ENCODE peak calls at places on chromosomes 13 and 19, in seven cellular contexts. One of them, this sample, is unnamed.

GRCh38 chr13:37715606-37716015 is 117.0 kb upstream of the POSTN start:
- DNase-seq in spleen: no peak
- DNase-seq in SK-N-SH: no peak
- DNase-seq in fibroblast of lung: peak; percentile 92
- DNase-seq in breast epithelium: no peak
- DNase-seq in neuronal stem cell: no peak
- DNase-seq in body of pancreas: no peak
- DNase-seq in this sample: no peak

GRCh38 chr13:39607876-39608275 is 4.9 kb upstream of the LHFPL6 start:
- DNase-seq in breast epithelium: no peak
- DNase-seq in SK-N-SH: no peak
- DNase-seq in fibroblast of lung: no peak
- DNase-seq in body of pancreas: no peak
- DNase-seq in spleen: no peak
- DNase-seq in neuronal stem cell: no peak
- DNase-seq in this sample: no peak

GRCh38 chr13:37194428-37194861 is 89.0 kb upstream of the CSNK1A1L start:
- DNase-seq in spleen: no peak
- DNase-seq in fibroblast of lung: peak; percentile 92
- DNase-seq in neuronal stem cell: no peak
- DNase-seq in body of pancreas: no peak
- DNase-seq in SK-N-SH: no peak
- DNase-seq in breast epithelium: no peak
- DNase-seq in this sample: no peak

GRCh38 chr19:19464339-19465098 is 50.8 kb downstream of the TSSK6 start:
- DNase-seq in breast epithelium: no peak
- DNase-seq in spleen: no peak
- DNase-seq in fibroblast of lung: peak; percentile 73
- DNase-seq in neuronal stem cell: peak; percentile 57
- DNase-seq in SK-N-SH: no peak
- DNase-seq in body of pancreas: peak; percentile 65
- DNase-seq in this sample: peak; percentile 32

GRCh38 chr13:28754698-28755545 is 36.2 kb upstream of the SLC46A3 start:
- DNase-seq in body of pancreas: no peak
- DNase-seq in spleen: peak; percentile 77
- DNase-seq in fibroblast of lung: no peak
- DNase-seq in SK-N-SH: peak; percentile 38
- DNase-seq in neuronal stem cell: no peak
- DNase-seq in breast epithelium: no peak
- DNase-seq in this sample: no peak

GRCh38 chr19:2154587-2155075 is 3.3 kb upstream of the AP3D1 start:
- DNase-seq in SK-N-SH: no peak
- DNase-seq in fibroblast of lung: peak; percentile 76
- DNase-seq in breast epithelium: peak; percentile 61
- DNase-seq in body of pancreas: no peak
- DNase-seq in neuronal stem cell: no peak
- DNase-seq in spleen: no peak
- DNase-seq in this sample: no peak

GRCh38 chr13:111315347-111315995 is 5.0 kb upstream of the TEX29 start:
- DNase-seq in SK-N-SH: no peak
- DNase-seq in neuronal stem cell: no peak
- DNase-seq in breast epithelium: no peak
- DNase-seq in fibroblast of lung: no peak
- DNase-seq in body of pancreas: no peak
- DNase-seq in spleen: no peak
- DNase-seq in this sample: no peak

GRCh38 chr13:25329706-25330105 is 28.3 kb downstream of the NUP58 start:
- DNase-seq in fibroblast of lung: peak; percentile 35
- DNase-seq in neuronal stem cell: no peak
- DNase-seq in SK-N-SH: no peak
- DNase-seq in body of pancreas: no peak
- DNase-seq in spleen: no peak
- DNase-seq in breast epithelium: no peak
- DNase-seq in this sample: no peak

GRCh38 chr19:46859637-46860124 is 1.1 kb upstream of the ARHGAP35 start:
- DNase-seq in body of pancreas: peak; percentile 68
- DNase-seq in SK-N-SH: peak; percentile 58
- DNase-seq in fibroblast of lung: no peak
- DNase-seq in breast epithelium: no peak
- DNase-seq in neuronal stem cell: no peak
- DNase-seq in spleen: no peak
- DNase-seq in this sample: peak; percentile 70

GRCh38 chr19:16376649-16377048 is 52.0 kb downstream of the KLF2 start:
- DNase-seq in fibroblast of lung: no peak
- DNase-seq in SK-N-SH: peak; percentile 59
- DNase-seq in body of pancreas: no peak
- DNase-seq in spleen: peak; percentile 83
- DNase-seq in neuronal stem cell: no peak
- DNase-seq in breast epithelium: no peak
- DNase-seq in this sample: no peak

GRCh38 chr19:6744381-6745288 is 5.2 kb downstream of the TRIP10 start:
- DNase-seq in neuronal stem cell: no peak
- DNase-seq in fibroblast of lung: peak; percentile 85
- DNase-seq in body of pancreas: peak; percentile 75
- DNase-seq in SK-N-SH: no peak
- DNase-seq in spleen: no peak
- DNase-seq in breast epithelium: peak; percentile 80
- DNase-seq in this sample: peak; percentile 81

GRCh38 chr13:32205426-32206096 is 109.6 kb downstream of the ZAR1L start:
- DNase-seq in body of pancreas: no peak
- DNase-seq in breast epithelium: no peak
- DNase-seq in spleen: no peak
- DNase-seq in SK-N-SH: peak; percentile 23
- DNase-seq in neuronal stem cell: no peak
- DNase-seq in fibroblast of lung: no peak
- DNase-seq in this sample: no peak

GRCh38 chr13:28744091-28744536 is 25.3 kb upstream of the SLC46A3 start:
- DNase-seq in spleen: no peak
- DNase-seq in breast epithelium: no peak
- DNase-seq in neuronal stem cell: no peak
- DNase-seq in SK-N-SH: no peak
- DNase-seq in fibroblast of lung: peak; percentile 55
- DNase-seq in body of pancreas: no peak
- DNase-seq in this sample: no peak

GRCh38 chr19:41449079-41449864 is 6.3 kb downstream of the ERICH4 start:
- DNase-seq in SK-N-SH: peak; percentile 89
- DNase-seq in neuronal stem cell: peak; percentile 79
- DNase-seq in spleen: peak; percentile 92
- DNase-seq in fibroblast of lung: peak; percentile 44
- DNase-seq in body of pancreas: peak; percentile 71
- DNase-seq in breast epithelium: peak; percentile 70
- DNase-seq in this sample: peak; percentile 81

GRCh38 chr19:31349160-31349881 is at the start of gene TSHZ3:
- DNase-seq in breast epithelium: no peak
- DNase-seq in SK-N-SH: peak; percentile 89
- DNase-seq in neuronal stem cell: no peak
- DNase-seq in body of pancreas: peak; percentile 50
- DNase-seq in spleen: peak; percentile 91
- DNase-seq in fibroblast of lung: peak; percentile 87
- DNase-seq in this sample: peak; percentile 77

GRCh38 chr13:112116187-112116950 is 49.4 kb downstream of the SOX1 start:
- DNase-seq in neuronal stem cell: no peak
- DNase-seq in fibroblast of lung: no peak
- DNase-seq in SK-N-SH: no peak
- DNase-seq in spleen: peak; percentile 47
- DNase-seq in breast epithelium: no peak
- DNase-seq in body of pancreas: no peak
- DNase-seq in this sample: no peak

GRCh38 chr13:62512194-62513141 is 1096.8 kb upstream of the PCDH20 start:
- DNase-seq in body of pancreas: peak; percentile 62
- DNase-seq in SK-N-SH: peak; percentile 23
- DNase-seq in fibroblast of lung: peak; percentile 1
- DNase-seq in neuronal stem cell: peak; percentile 30
- DNase-seq in spleen: no peak
- DNase-seq in breast epithelium: no peak
- DNase-seq in this sample: no peak

GRCh38 chr19:57560049-57560491 is 407 bp upstream of the ZNF550 start:
- DNase-seq in breast epithelium: peak; percentile 17
- DNase-seq in neuronal stem cell: no peak
- DNase-seq in body of pancreas: no peak
- DNase-seq in spleen: peak; percentile 68
- DNase-seq in SK-N-SH: peak; percentile 30
- DNase-seq in fibroblast of lung: peak; percentile 70
- DNase-seq in this sample: peak; percentile 41

GRCh38 chr13:31105020-31105800 is 56.5 kb downstream of the HSPH1 start:
- DNase-seq in SK-N-SH: no peak
- DNase-seq in body of pancreas: no peak
- DNase-seq in neuronal stem cell: no peak
- DNase-seq in breast epithelium: no peak
- DNase-seq in fibroblast of lung: peak; percentile 15
- DNase-seq in spleen: no peak
- DNase-seq in this sample: no peak

GRCh38 chr13:109569938-109570711 is 216.3 kb downstream of the IRS2 start:
- DNase-seq in spleen: no peak
- DNase-seq in neuronal stem cell: no peak
- DNase-seq in fibroblast of lung: no peak
- DNase-seq in SK-N-SH: no peak
- DNase-seq in body of pancreas: no peak
- DNase-seq in breast epithelium: no peak
- DNase-seq in this sample: no peak

GRCh38 chr13:29752175-29752574 is 98.2 kb downstream of the UBL3 start:
- DNase-seq in spleen: no peak
- DNase-seq in body of pancreas: no peak
- DNase-seq in SK-N-SH: no peak
- DNase-seq in breast epithelium: no peak
- DNase-seq in fibroblast of lung: no peak
- DNase-seq in neuronal stem cell: no peak
- DNase-seq in this sample: no peak

GRCh38 chr13:28716511-28716910 is 2.3 kb downstream of the SLC46A3 start:
- DNase-seq in SK-N-SH: no peak
- DNase-seq in neuronal stem cell: no peak
- DNase-seq in spleen: no peak
- DNase-seq in fibroblast of lung: peak; percentile 40
- DNase-seq in body of pancreas: peak; percentile 54
- DNase-seq in breast epithelium: peak; percentile 38
- DNase-seq in this sample: no peak

GRCh38 chr19:51809787-51810186 is 14.8 kb downstream of the FPR3 start:
- DNase-seq in fibroblast of lung: no peak
- DNase-seq in neuronal stem cell: no peak
- DNase-seq in spleen: no peak
- DNase-seq in body of pancreas: no peak
- DNase-seq in breast epithelium: no peak
- DNase-seq in SK-N-SH: no peak
- DNase-seq in this sample: no peak

GRCh38 chr19:2561895-2562294 is 86.0 kb downstream of the GADD45B start:
- DNase-seq in body of pancreas: no peak
- DNase-seq in spleen: peak; percentile 88
- DNase-seq in SK-N-SH: no peak
- DNase-seq in fibroblast of lung: no peak
- DNase-seq in breast epithelium: no peak
- DNase-seq in neuronal stem cell: no peak
- DNase-seq in this sample: peak; percentile 42

GRCh38 chr19:1252221-1252817 is 3.9 kb downstream of the MIDN start:
- DNase-seq in spleen: peak; percentile 96
- DNase-seq in breast epithelium: peak; percentile 96
- DNase-seq in body of pancreas: peak; percentile 94
- DNase-seq in fibroblast of lung: peak; percentile 96
- DNase-seq in neuronal stem cell: no peak
- DNase-seq in SK-N-SH: peak; percentile 55
- DNase-seq in this sample: peak; percentile 95

GRCh38 chr13:103386341-103386740 is 320.1 kb upstream of the SLC10A2 start:
- DNase-seq in spleen: no peak
- DNase-seq in fibroblast of lung: peak; percentile 49
- DNase-seq in breast epithelium: no peak
- DNase-seq in neuronal stem cell: no peak
- DNase-seq in body of pancreas: no peak
- DNase-seq in SK-N-SH: no peak
- DNase-seq in this sample: no peak

GRCh38 chr13:78700121-78700910 is 41.4 kb upstream of the OBI1 start:
- DNase-seq in spleen: no peak
- DNase-seq in body of pancreas: no peak
- DNase-seq in breast epithelium: no peak
- DNase-seq in SK-N-SH: peak; percentile 19
- DNase-seq in fibroblast of lung: peak; percentile 67
- DNase-seq in neuronal stem cell: no peak
- DNase-seq in this sample: no peak

GRCh38 chr13:46679369-46680180 is 117.4 kb downstream of the ESD start:
- DNase-seq in SK-N-SH: peak; percentile 64
- DNase-seq in spleen: peak; percentile 84
- DNase-seq in breast epithelium: no peak
- DNase-seq in fibroblast of lung: peak; percentile 32
- DNase-seq in body of pancreas: no peak
- DNase-seq in neuronal stem cell: no peak
- DNase-seq in this sample: no peak

GRCh38 chr13:110233682-110234280 is 73.2 kb downstream of the COL4A1 start:
- DNase-seq in fibroblast of lung: no peak
- DNase-seq in breast epithelium: no peak
- DNase-seq in body of pancreas: no peak
- DNase-seq in SK-N-SH: no peak
- DNase-seq in spleen: no peak
- DNase-seq in neuronal stem cell: no peak
- DNase-seq in this sample: no peak

DNA sequence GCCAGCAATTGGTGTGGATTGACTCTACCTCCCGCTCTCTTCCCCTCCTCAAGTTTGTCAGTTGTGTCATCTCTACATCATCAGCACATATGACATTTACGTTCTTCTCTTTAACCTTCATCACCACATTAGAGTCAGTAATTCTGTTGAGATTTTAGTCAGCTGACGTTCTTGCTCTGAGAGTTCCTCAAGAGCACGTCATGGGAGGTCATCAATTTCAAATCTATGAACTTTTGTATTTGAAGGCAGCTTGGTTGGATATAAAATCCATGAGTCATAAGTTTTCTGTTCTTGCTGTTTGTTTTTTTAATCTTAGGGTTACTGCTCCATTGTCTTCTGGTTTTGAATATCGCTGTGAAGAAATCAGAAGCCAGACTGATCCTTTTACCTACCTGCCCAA is 21.8 kb upstream of the ARGLU1 start:
- DNase-seq in body of pancreas: no peak
- DNase-seq in breast epithelium: no peak
- DNase-seq in neuronal stem cell: no peak
- DNase-seq in SK-N-SH: no peak
- DNase-seq in spleen: no peak
- DNase-seq in fibroblast of lung: peak; percentile 18
- DNase-seq in this sample: no peak
- H3K27ac ChIP-seq in body of pancreas: no peak overlapping the region
- H3K27ac ChIP-seq in breast epithelium: no peak overlapping the region
- H3K27ac ChIP-seq in neuronal stem cell: no peak overlapping the region
- H3K27ac ChIP-seq in SK-N-SH: no peak overlapping the region
- H3K27ac ChIP-seq in spleen: no peak overlapping the region
- H3K27ac ChIP-seq in fibroblast of lung: no peak overlapping the region
- H3K27ac ChIP-seq in this sample: no peak overlapping the region

GRCh38 chr19:37470216-37470615 is 1.1 kb downstream of the ZNF570 start:
- DNase-seq in body of pancreas: no peak
- DNase-seq in breast epithelium: no peak
- DNase-seq in neuronal stem cell: no peak
- DNase-seq in SK-N-SH: no peak
- DNase-seq in fibroblast of lung: no peak
- DNase-seq in spleen: no peak
- DNase-seq in this sample: no peak
- H3K4me3 ChIP-seq in body of pancreas: no peak overlapping the region
- H3K4me3 ChIP-seq in breast epithelium: peak overlapping the region; percentile 91
- H3K4me3 ChIP-seq in neuronal stem cell: peak overlapping the region; percentile 83
- H3K4me3 ChIP-seq in SK-N-SH: peak overlapping the region; percentile 91
- H3K4me3 ChIP-seq in fibroblast of lung: peak overlapping the region; percentile 80
- H3K4me3 ChIP-seq in spleen: no peak overlapping the region
- H3K4me3 ChIP-seq in this sample: no peak overlapping the region

GRCh38 chr19:34380639-34381241 is 15.7 kb downstream of the GPI start:
- DNase-seq in body of pancreas: no peak
- DNase-seq in neuronal stem cell: no peak
- DNase-seq in breast epithelium: no peak
- DNase-seq in spleen: no peak
- DNase-seq in SK-N-SH: no peak
- DNase-seq in fibroblast of lung: no peak
- DNase-seq in this sample: no peak
- H3K36me3 ChIP-seq in body of pancreas: peaks cover 45% of the 10 kb centered on the region
- H3K36me3 ChIP-seq in neuronal stem cell: peaks cover 73% of the 10 kb centered on the region
- H3K36me3 ChIP-seq in breast epithelium: peaks cover 5% of the 10 kb centered on the region
- H3K36me3 ChIP-seq in spleen: peaks cover 96% of the 10 kb centered on the region
- H3K36me3 ChIP-seq in SK-N-SH: peaks cover 70% of the 10 kb centered on the region
- H3K36me3 ChIP-seq in fibroblast of lung: peaks cover 41% of the 10 kb centered on the region
- H3K36me3 ChIP-seq in this sample: peaks cover 96% of the 10 kb centered on the region

GRCh38 chr19:49855277-49855675 is 4.3 kb downstream of the PTOV1 start:
- DNase-seq in spleen: no peak
- DNase-seq in body of pancreas: no peak
- DNase-seq in neuronal stem cell: no peak
- DNase-seq in SK-N-SH: no peak
- DNase-seq in breast epithelium: no peak
- DNase-seq in fibroblast of lung: no peak
- DNase-seq in this sample: no peak
- H3K27ac ChIP-seq in spleen: no peak overlapping the region
- H3K27ac ChIP-seq in body of pancreas: no peak overlapping the region
- H3K27ac ChIP-seq in neuronal stem cell: no peak overlapping the region
- H3K27ac ChIP-seq in SK-N-SH: no peak overlapping the region
- H3K27ac ChIP-seq in breast epithelium: peak overlapping the region; percentile 50
- H3K27ac ChIP-seq in fibroblast of lung: no peak overlapping the region
- H3K27ac ChIP-seq in this sample: no peak overlapping the region

This sample was measured in lower lobe of right lung.